ENCODE peak calls at places on chromosomes 6 and 20, in seven cellular contexts. S, A, R, H, J, L and U are unnamed samples.

GRCh38 chr20:44137210-44137781 is 49.7 kb downstream of the JPH2 start:
- DNase-seq in S (no peak), A (peak; percentile 48), R (no peak), H (no peak), J (no peak), L (no peak), U (no peak)

GRCh38 chr6:39152247-39152646 is 37.3 kb upstream of the SAYSD1 start:
- DNase-seq in S (no peak), A (no peak), R (no peak), H (no peak), J (no peak), L (no peak), U (no peak)

GRCh38 chr6:24481449-24481848 is 7.9 kb downstream of the GPLD1 start:
- DNase-seq in S (no peak), A (no peak), R (no peak), H (no peak), J (no peak), L (no peak), U (no peak)

GRCh38 chr20:24918579-24919566 is 30.2 kb upstream of the CST7 start:
- DNase-seq in S (no peak), A (no peak), R (peak; percentile 25), H (no peak), J (no peak), L (no peak), U (no peak)

GRCh38 chr6:24935753-24936152 is at the start of gene RIPOR2:
- DNase-seq in S (peak; percentile 70), A (peak; percentile 20), R (peak; percentile 46), H (peak; percentile 76), J (peak; percentile 81), L (no peak), U (no peak)

GRCh38 chr6:135675862-135676261 is 175.6 kb upstream of the PDE7B start:
- DNase-seq in S (peak; percentile 4), A (no peak), R (no peak), H (peak; percentile 24), J (no peak), L (peak; percentile 23), U (peak; percentile 63)

GRCh38 chr20:17875981-17876385 is 92.6 kb downstream of the SNX5 start:
- DNase-seq in S (no peak), A (no peak), R (no peak), H (no peak), J (no peak), L (no peak), U (no peak)

GRCh38 chr6:74410630-74411029 is 714.6 kb downstream of the CD109 start:
- DNase-seq in S (no peak), A (no peak), R (no peak), H (no peak), J (no peak), L (no peak), U (no peak)

GRCh38 chr6:117463762-117464665 is 18.5 kb upstream of the DCBLD1 start:
- DNase-seq in S (no peak), A (no peak), R (no peak), H (no peak), J (no peak), L (no peak), U (peak; percentile 69)

GRCh38 chr20:41330343-41330720 is 10.3 kb upstream of the LPIN3 start:
- DNase-seq in S (no peak), A (peak; percentile 17), R (no peak), H (no peak), J (no peak), L (no peak), U (no peak)

GRCh38 chr6:106098383-106099234 is 12.5 kb downstream of the PRDM1 start:
- DNase-seq in S (peak; percentile 60), A (no peak), R (peak; percentile 52), H (peak; percentile 80), J (peak; percentile 83), L (peak; percentile 38), U (peak; percentile 71)

GRCh38 chr6:155645328-155645727 is 189.7 kb upstream of the NOX3 start:
- DNase-seq in S (no peak), A (no peak), R (no peak), H (no peak), J (no peak), L (no peak), U (peak; percentile 81)

GRCh38 chr20:49161428-49162152 is 26.5 kb downstream of the STAU1 start:
- DNase-seq in S (no peak), A (no peak), R (no peak), H (no peak), J (no peak), L (no peak), U (no peak)

GRCh38 chr6:134640975-134641429 is 308.9 kb downstream of the ALDH8A1 start:
- DNase-seq in S (peak; percentile 64), A (peak; percentile 87), R (peak; percentile 82), H (peak; percentile 75), J (peak; percentile 83), L (peak; percentile 58), U (peak; percentile 84)

GRCh38 chr6:53347921-53348435 is 772 bp downstream of the ELOVL5 start:
- DNase-seq in S (peak; percentile 32), A (peak; percentile 85), R (peak; percentile 65), H (peak; percentile 37), J (peak; percentile 69), L (no peak), U (peak; percentile 69)

GRCh38 chr6:27839303-27840081 is 72.7 kb downstream of the OR2B2 start:
- DNase-seq in S (no peak), A (peak; percentile 62), R (peak; percentile 36), H (no peak), J (no peak), L (no peak), U (peak; percentile 70)

GRCh38 chr20:34938466-34939163 is 17.0 kb downstream of the GSS start:
- DNase-seq in S (no peak), A (peak; percentile 37), R (peak; percentile 51), H (no peak), J (no peak), L (no peak), U (peak; percentile 81)

GRCh38 chr6:94956910-94957309 is 620.4 kb upstream of the MANEA start:
- DNase-seq in S (no peak), A (no peak), R (no peak), H (no peak), J (no peak), L (no peak), U (no peak)

GRCh38 chr6:11979866-11980265 is 32.2 kb upstream of the HIVEP1 start:
- DNase-seq in S (no peak), A (no peak), R (no peak), H (no peak), J (no peak), L (no peak), U (no peak)

GRCh38 chr6:138804986-138805385 is 9.1 kb downstream of the ECT2L start:
- DNase-seq in S (no peak), A (no peak), R (no peak), H (no peak), J (no peak), L (no peak), U (no peak)

GRCh38 chr20:25276533-25277050 is 28.7 kb downstream of the PYGB start:
- DNase-seq in S (no peak), A (peak; percentile 3), R (no peak), H (no peak), J (peak; percentile 14), L (no peak), U (no peak)

GRCh38 chr6:11241793-11242201 is 9.3 kb upstream of the NEDD9 start:
- DNase-seq in S (no peak), A (peak; percentile 39), R (peak; percentile 87), H (no peak), J (no peak), L (no peak), U (peak; percentile 41)

GRCh38 chr20:33105336-33105924 is 26.0 kb downstream of the BPIFB4 start:
- DNase-seq in S (no peak), A (no peak), R (no peak), H (no peak), J (no peak), L (no peak), U (no peak)

GRCh38 chr6:161963634-161964244 is 689.9 kb upstream of the AGPAT4 start:
- DNase-seq in S (no peak), A (no peak), R (no peak), H (no peak), J (no peak), L (no peak), U (no peak)
- H3K9me3 ChIP-seq in S (no peaks in the 10 kb centered on the region), A (no peaks in the 10 kb centered on the region), R (no peaks in the 10 kb centered on the region), H (no peaks in the 10 kb centered on the region), J (no peaks in the 10 kb centered on the region), L (no peaks in the 10 kb centered on the region), U (no peaks in the 10 kb centered on the region)

GRCh38 chr6:36078159-36078558 is 50.6 kb downstream of the MAPK14 start:
- DNase-seq in S (no peak), A (no peak), R (no peak), H (no peak), J (no peak), L (no peak), U (no peak)

GRCh38 chr6:36076178-36077088 is 48.8 kb downstream of the MAPK14 start:
- DNase-seq in S (no peak), A (no peak), R (no peak), H (no peak), J (no peak), L (no peak), U (no peak)

GRCh38 chr6:36079596-36079995 is 50.7 kb upstream of the MAPK13 start:
- DNase-seq in S (no peak), A (no peak), R (no peak), H (no peak), J (no peak), L (no peak), U (no peak)

GRCh38 chr6:36083446-36083845 is 46.9 kb upstream of the MAPK13 start:
- DNase-seq in S (no peak), A (no peak), R (no peak), H (no peak), J (no peak), L (no peak), U (no peak)

DNA sequence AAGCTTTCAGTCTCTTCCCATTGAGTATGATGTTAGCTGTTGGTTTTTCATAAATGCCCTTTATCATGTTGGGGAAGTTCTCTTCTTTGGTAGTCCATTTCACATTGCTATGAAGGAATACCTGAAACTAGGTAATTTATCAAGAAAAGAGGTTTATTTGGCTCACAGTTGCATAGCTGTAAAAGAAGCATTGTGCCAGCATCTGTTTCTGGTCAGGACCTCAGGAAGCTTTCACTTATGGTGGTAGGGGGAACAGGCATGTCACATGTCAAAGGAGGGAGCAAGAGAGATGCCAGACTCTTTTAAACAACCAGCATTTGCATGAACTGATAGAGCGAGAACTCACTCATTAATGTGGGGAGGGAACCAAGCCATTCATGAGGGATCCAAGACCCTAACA is 48.0 kb upstream of the MAPK13 start:
- DNase-seq in S (no peak), A (no peak), R (no peak), H (no peak), J (no peak), L (no peak), U (no peak)
- H3K9me3 ChIP-seq in S (no peaks in the 10 kb centered on the region), A (no peaks in the 10 kb centered on the region), R (no peaks in the 10 kb centered on the region), H (no peaks in the 10 kb centered on the region), J (no peaks in the 10 kb centered on the region), L (no peaks in the 10 kb centered on the region), U (no peaks in the 10 kb centered on the region)

DNA sequence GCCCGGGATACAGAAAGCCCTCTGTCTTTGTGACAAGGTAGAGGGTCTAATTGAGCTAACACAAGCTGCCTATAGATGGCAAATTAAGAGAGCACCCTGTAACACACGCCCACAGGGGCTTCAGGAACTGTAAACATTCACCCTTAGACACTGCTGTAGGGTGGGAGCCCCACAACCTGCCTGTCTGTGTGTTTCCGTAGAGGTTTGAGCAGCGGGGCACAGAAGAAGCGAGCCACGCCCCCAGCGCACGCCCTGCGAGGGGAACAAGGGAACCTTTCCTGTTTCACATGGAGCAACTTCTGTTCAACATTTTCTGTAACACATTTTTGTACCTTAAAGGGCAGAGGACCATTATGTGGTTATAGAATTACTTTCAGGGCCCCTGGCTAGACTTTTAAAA is 231.7 kb upstream of the EXOC2 start:
- DNase-seq in S (no peak), A (no peak), R (no peak), H (no peak), J (no peak), L (no peak), U (no peak)
- H3K9me3 ChIP-seq in S (no peaks in the 10 kb centered on the region), A (no peaks in the 10 kb centered on the region), R (peaks cover 24% of the 10 kb centered on the region), H (peaks cover 20% of the 10 kb centered on the region), J (no peaks in the 10 kb centered on the region), L (no peaks in the 10 kb centered on the region), U (peaks cover 2% of the 10 kb centered on the region)

GRCh38 chr6:164861964-164862363 is 447.4 kb downstream of the C6orf118 start:
- DNase-seq in S (no peak), A (no peak), R (no peak), H (no peak), J (no peak), L (no peak), U (no peak)
- H3K9me3 ChIP-seq in S (no peaks in the 10 kb centered on the region), A (no peaks in the 10 kb centered on the region), R (no peaks in the 10 kb centered on the region), H (no peaks in the 10 kb centered on the region), J (no peaks in the 10 kb centered on the region), L (no peaks in the 10 kb centered on the region), U (no peaks in the 10 kb centered on the region)